ENCODE peak calls at places on chromosomes 13 and 19, in four cellular contexts. B is stimulated activated CD8-positive, alpha-beta memory T cell treated with anti-CD3 and anti-CD28 coated beads, Interleukin-4, amount 100 ng/mL, for 1 hour; Z is NCI-H1694 treated with DMSO at 0.1 percent for 48 hours; O is dermis blood vessel endothelial cell. W is an unnamed sample.

GRCh38 chr13:99371956-99372355 is 64.8 kb upstream of the GPR183 start:
- DNase-seq in B (no peak), Z (no peak), O (no peak), W (no peak)

GRCh38 chr13:93861818-93862217 is 617.7 kb downstream of the DCT start:
- DNase-seq in B (no peak), Z (no peak), O (no peak), W (no peak)

GRCh38 chr13:110944121-110944967 is 29.5 kb upstream of the ANKRD10 start:
- DNase-seq in B (no peak), Z (no peak), O (peak), W (no peak)

GRCh38 chr13:101875717-101876393 is 423.4 kb downstream of the ITGBL1 start:
- DNase-seq in B (no peak), Z (no peak), O (no peak), W (no peak)

GRCh38 chr19:13215572-13216380 is 65.6 kb downstream of the IER2 start:
- DNase-seq in B (no peak), Z (no peak), O (no peak), W (no peak)

GRCh38 chr19:56112313-56112709 is 8.8 kb downstream of the ZNF787 start:
- DNase-seq in B (no peak), Z (no peak), O (peak), W (no peak)

GRCh38 chr13:51148223-51148951 is 37.3 kb upstream of the C13orf42 start:
- DNase-seq in B (no peak), Z (no peak), O (peak), W (no peak)

GRCh38 chr19:46756544-46756888 is 10.3 kb upstream of the STRN4 start:
- DNase-seq in B (no peak), Z (no peak), O (peak), W (no peak)

GRCh38 chr19:46218160-46218559 is 11.4 kb upstream of the IGFL1 start:
- DNase-seq in B (no peak), Z (no peak), O (peak), W (no peak)

GRCh38 chr19:13881231-13881691 is 4.3 kb downstream of the NANOS3 start:
- DNase-seq in B (no peak), Z (no peak), O (no peak), W (no peak)

GRCh38 chr19:47122359-47123335 is 8.0 kb upstream of the SAE1 start:
- DNase-seq in B (no peak), Z (no peak), O (no peak), W (no peak)

GRCh38 chr13:48709213-48709612 is 55.5 kb downstream of the CYSLTR2 start:
- DNase-seq in B (no peak), Z (no peak), O (no peak), W (no peak)

GRCh38 chr13:30864352-30865130 is 41.5 kb upstream of the MEDAG start:
- DNase-seq in B (no peak), Z (peak), O (peak), W (no peak)